ENCODE peak calls at places on chromosome 9, in four cellular contexts. F is AG08396, C is NCI-H1694 treated with DMSO at 0.1 percent for 48 hours, O is KG1. N is an unnamed sample.

GRCh38 chr9:71562140-71562539 is 206.2 kb downstream of the CEMIP2 start:
- DNase-seq in F (no peak), C (no peak), O (no peak), N (no peak)

GRCh38 chr9:129558551-129559505 is 62.1 kb downstream of the C9orf50 start:
- DNase-seq in F (no peak), C (no peak), O (no peak), N (no peak)

GRCh38 chr9:137301086-137301947 is 754 bp downstream of the NRARP start:
- DNase-seq in F (peak; percentile 73), C (no peak), O (no peak), N (no peak)

GRCh38 chr9:4864234-4864661 is 71.5 kb downstream of the RCL1 start:
- DNase-seq in F (no peak), C (no peak), O (no peak), N (no peak)

GRCh38 chr9:131419029-131419614 is 25.2 kb downstream of the PRRC2B start:
- DNase-seq in F (peak; percentile 57), C (no peak), O (no peak), N (peak; percentile 49)

GRCh38 chr9:133263557-133263956 is 11.4 kb downstream of the ABO start:
- DNase-seq in F (no peak), C (no peak), O (no peak), N (no peak)

GRCh38 chr9:118028225-118028624 is 324.0 kb downstream of the TLR4 start:
- DNase-seq in F (no peak), C (no peak), O (no peak), N (no peak)

GRCh38 chr9:116285320-116285719 is 131.7 kb downstream of the PAPPA start:
- DNase-seq in F (no peak), C (no peak), O (no peak), N (no peak)

GRCh38 chr9:87433853-87434252 is 63.8 kb upstream of the DAPK1 start:
- DNase-seq in F (no peak), C (no peak), O (no peak), N (no peak)

GRCh38 chr9:99576002-99576401 is 245.7 kb upstream of the NR4A3 start:
- DNase-seq in F (no peak), C (no peak), O (no peak), N (no peak)

GRCh38 chr9:114060711-114061110 is 17.4 kb downstream of the AMBP start:
- DNase-seq in F (no peak), C (no peak), O (no peak), N (no peak)

GRCh38 chr9:113638916-113639315 is 175.4 kb downstream of the RGS3 start:
- DNase-seq in F (no peak), C (no peak), O (no peak), N (no peak)

GRCh38 chr9:120561699-120562098 is 18.3 kb downstream of the CDK5RAP2 start:
- DNase-seq in F (no peak), C (no peak), O (no peak), N (no peak)

GRCh38 chr9:33791117-33791516 is 4.2 kb upstream of the PRSS3 start:
- DNase-seq in F (no peak), C (no peak), O (no peak), N (no peak)

GRCh38 chr9:131324736-131325679 is 35.5 kb downstream of the PLPP7 start:
- DNase-seq in F (no peak), C (no peak), O (no peak), N (no peak)

GRCh38 chr9:35035851-35036701 is 36.3 kb downstream of the VCP start:
- DNase-seq in F (peak; percentile 53), C (no peak), O (no peak), N (peak; percentile 62)

GRCh38 chr9:105328872-105329728 is 84.6 kb downstream of the SLC44A1 start:
- DNase-seq in F (no peak), C (peak; percentile 35), O (no peak), N (no peak)